ENCODE peak calls at places on chromosomes 13 and 19, in six cellular contexts. One of them, this sample, is unnamed.

GRCh38 chr19:54172413-54172763 is 572 bp downstream of the TMC4 start:
- DNase-seq in right lobe of liver: no peak
- DNase-seq in CD4-positive, CD25-positive, alpha-beta regulatory T cell: no peak
- DNase-seq in upper lobe of right lung: no peak
- DNase-seq in fibroblast of villous mesenchyme: no peak
- DNase-seq in BE2C: no peak
- DNase-seq in this sample: peak

GRCh38 chr13:85266771-85267170 is 532.4 kb downstream of the SLITRK6 start:
- DNase-seq in right lobe of liver: no peak
- DNase-seq in CD4-positive, CD25-positive, alpha-beta regulatory T cell: no peak
- DNase-seq in upper lobe of right lung: no peak
- DNase-seq in fibroblast of villous mesenchyme: no peak
- DNase-seq in BE2C: no peak
- DNase-seq in this sample: no peak

GRCh38 chr13:25177636-25178035 is 5.5 kb upstream of the AMER2 start:
- DNase-seq in right lobe of liver: no peak
- DNase-seq in CD4-positive, CD25-positive, alpha-beta regulatory T cell: no peak
- DNase-seq in upper lobe of right lung: no peak
- DNase-seq in fibroblast of villous mesenchyme: no peak
- DNase-seq in BE2C: no peak
- DNase-seq in this sample: no peak

GRCh38 chr13:112619730-112620639 is 32.0 kb upstream of the TUBGCP3 start:
- DNase-seq in right lobe of liver: no peak
- DNase-seq in CD4-positive, CD25-positive, alpha-beta regulatory T cell: no peak
- DNase-seq in upper lobe of right lung: no peak
- DNase-seq in fibroblast of villous mesenchyme: peak
- DNase-seq in BE2C: peak
- DNase-seq in this sample: no peak

GRCh38 chr13:35988648-35989081 is 142.5 kb downstream of the DCLK1 start:
- DNase-seq in right lobe of liver: no peak
- DNase-seq in CD4-positive, CD25-positive, alpha-beta regulatory T cell: no peak
- DNase-seq in upper lobe of right lung: no peak
- DNase-seq in fibroblast of villous mesenchyme: peak
- DNase-seq in BE2C: no peak
- DNase-seq in this sample: no peak

GRCh38 chr19:16921766-16922591 is 33.2 kb downstream of the F2RL3 start:
- DNase-seq in right lobe of liver: no peak
- DNase-seq in CD4-positive, CD25-positive, alpha-beta regulatory T cell: no peak
- DNase-seq in upper lobe of right lung: no peak
- DNase-seq in fibroblast of villous mesenchyme: no peak
- DNase-seq in BE2C: no peak
- DNase-seq in this sample: no peak

GRCh38 chr13:84418041-84418440 is 535.8 kb upstream of the SLITRK1 start:
- DNase-seq in right lobe of liver: no peak
- DNase-seq in CD4-positive, CD25-positive, alpha-beta regulatory T cell: no peak
- DNase-seq in upper lobe of right lung: no peak
- DNase-seq in fibroblast of villous mesenchyme: no peak
- DNase-seq in BE2C: no peak
- DNase-seq in this sample: no peak

GRCh38 chr13:40624338-40624737 is 42.1 kb downstream of the FOXO1 start:
- DNase-seq in right lobe of liver: no peak
- DNase-seq in CD4-positive, CD25-positive, alpha-beta regulatory T cell: peak
- DNase-seq in upper lobe of right lung: no peak
- DNase-seq in fibroblast of villous mesenchyme: peak
- DNase-seq in BE2C: no peak
- DNase-seq in this sample: no peak

GRCh38 chr19:51810228-51810627 is 15.3 kb downstream of the FPR3 start:
- DNase-seq in right lobe of liver: no peak
- DNase-seq in CD4-positive, CD25-positive, alpha-beta regulatory T cell: no peak
- DNase-seq in upper lobe of right lung: no peak
- DNase-seq in fibroblast of villous mesenchyme: no peak
- DNase-seq in BE2C: no peak
- DNase-seq in this sample: no peak

GRCh38 chr19:38769635-38770211 is 3.6 kb downstream of the LGALS7 start:
- DNase-seq in right lobe of liver: peak
- DNase-seq in CD4-positive, CD25-positive, alpha-beta regulatory T cell: peak
- DNase-seq in upper lobe of right lung: peak
- DNase-seq in fibroblast of villous mesenchyme: peak
- DNase-seq in BE2C: peak
- DNase-seq in this sample: peak

GRCh38 chr19:966481-967088 is 17.6 kb upstream of the WDR18 start:
- DNase-seq in right lobe of liver: no peak
- DNase-seq in CD4-positive, CD25-positive, alpha-beta regulatory T cell: no peak
- DNase-seq in upper lobe of right lung: no peak
- DNase-seq in fibroblast of villous mesenchyme: no peak
- DNase-seq in BE2C: peak
- DNase-seq in this sample: no peak

GRCh38 chr19:7196721-7197168 is 97.5 kb downstream of the INSR start:
- DNase-seq in right lobe of liver: no peak
- DNase-seq in CD4-positive, CD25-positive, alpha-beta regulatory T cell: no peak
- DNase-seq in upper lobe of right lung: peak
- DNase-seq in fibroblast of villous mesenchyme: peak
- DNase-seq in BE2C: no peak
- DNase-seq in this sample: peak

GRCh38 chr13:93244918-93245280 is 18.3 kb downstream of the GPC6 start:
- DNase-seq in right lobe of liver: no peak
- DNase-seq in CD4-positive, CD25-positive, alpha-beta regulatory T cell: no peak
- DNase-seq in upper lobe of right lung: no peak
- DNase-seq in fibroblast of villous mesenchyme: peak
- DNase-seq in BE2C: no peak
- DNase-seq in this sample: no peak

GRCh38 chr19:49790866-49791265 is 22.2 kb downstream of the FUZ start:
- DNase-seq in right lobe of liver: no peak
- DNase-seq in CD4-positive, CD25-positive, alpha-beta regulatory T cell: no peak
- DNase-seq in upper lobe of right lung: no peak
- DNase-seq in fibroblast of villous mesenchyme: peak
- DNase-seq in BE2C: no peak
- DNase-seq in this sample: no peak

GRCh38 chr19:54952591-54953344 is 5.4 kb upstream of the NLRP7 start:
- DNase-seq in right lobe of liver: no peak
- DNase-seq in CD4-positive, CD25-positive, alpha-beta regulatory T cell: no peak
- DNase-seq in upper lobe of right lung: peak
- DNase-seq in fibroblast of villous mesenchyme: peak
- DNase-seq in BE2C: no peak
- DNase-seq in this sample: no peak

GRCh38 chr13:73039201-73040108 is 19.4 kb upstream of the KLF5 start:
- DNase-seq in right lobe of liver: no peak
- DNase-seq in CD4-positive, CD25-positive, alpha-beta regulatory T cell: no peak
- DNase-seq in upper lobe of right lung: no peak
- DNase-seq in fibroblast of villous mesenchyme: peak
- DNase-seq in BE2C: no peak
- DNase-seq in this sample: no peak

GRCh38 chr19:19213822-19214558 is 2.2 kb downstream of the NCAN start:
- DNase-seq in right lobe of liver: no peak
- DNase-seq in CD4-positive, CD25-positive, alpha-beta regulatory T cell: no peak
- DNase-seq in upper lobe of right lung: no peak
- DNase-seq in fibroblast of villous mesenchyme: no peak
- DNase-seq in BE2C: no peak
- DNase-seq in this sample: no peak

GRCh38 chr19:17455711-17456123 is 5.0 kb downstream of the NXNL1 start:
- DNase-seq in right lobe of liver: no peak
- DNase-seq in CD4-positive, CD25-positive, alpha-beta regulatory T cell: no peak
- DNase-seq in upper lobe of right lung: peak
- DNase-seq in fibroblast of villous mesenchyme: no peak
- DNase-seq in BE2C: peak
- DNase-seq in this sample: no peak

GRCh38 chr19:2728783-2729387 is 7.7 kb upstream of the DIRAS1 start:
- DNase-seq in right lobe of liver: no peak
- DNase-seq in CD4-positive, CD25-positive, alpha-beta regulatory T cell: no peak
- DNase-seq in upper lobe of right lung: no peak
- DNase-seq in fibroblast of villous mesenchyme: no peak
- DNase-seq in BE2C: peak
- DNase-seq in this sample: no peak

DNA sequence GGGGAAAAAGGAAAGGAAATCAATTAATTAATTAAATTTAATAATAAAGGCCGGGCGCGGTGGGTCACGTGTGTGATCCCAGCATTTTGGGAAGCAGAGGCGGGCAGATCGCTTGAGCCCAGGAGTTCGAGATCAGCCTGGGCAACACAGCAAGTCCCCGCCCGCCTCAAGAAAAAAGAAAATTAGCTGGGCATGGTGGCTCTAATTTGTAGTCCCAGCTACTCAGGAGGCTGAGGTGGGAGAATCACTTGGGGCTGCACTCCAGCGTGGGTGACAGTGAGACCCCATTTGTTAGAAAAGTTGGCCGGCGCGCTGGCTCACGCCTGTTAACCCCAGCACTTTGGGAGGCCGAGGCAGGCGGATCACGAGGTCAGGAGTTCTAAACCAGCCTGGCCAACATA is 733 bp upstream of the CD320 start:
- DNase-seq in right lobe of liver: peak
- DNase-seq in CD4-positive, CD25-positive, alpha-beta regulatory T cell: no peak
- DNase-seq in upper lobe of right lung: no peak
- DNase-seq in fibroblast of villous mesenchyme: no peak
- DNase-seq in BE2C: peak
- DNase-seq in this sample: peak
- H3K4me3 ChIP-seq in right lobe of liver: no peak
- H3K4me3 ChIP-seq in CD4-positive, CD25-positive, alpha-beta regulatory T cell: peak
- H3K4me3 ChIP-seq in upper lobe of right lung: peak
- H3K4me3 ChIP-seq in fibroblast of villous mesenchyme: peak
- H3K4me3 ChIP-seq in BE2C: peak
- H3K4me3 ChIP-seq in this sample: peak

GRCh38 chr13:102724923-102725322 is 30.1 kb upstream of the METTL21C start:
- DNase-seq in right lobe of liver: no peak
- DNase-seq in CD4-positive, CD25-positive, alpha-beta regulatory T cell: no peak
- DNase-seq in upper lobe of right lung: no peak
- DNase-seq in fibroblast of villous mesenchyme: peak
- DNase-seq in BE2C: no peak
- DNase-seq in this sample: no peak

GRCh38 chr13:102726430-102726829 is 31.6 kb upstream of the METTL21C start:
- DNase-seq in right lobe of liver: no peak
- DNase-seq in CD4-positive, CD25-positive, alpha-beta regulatory T cell: no peak
- DNase-seq in upper lobe of right lung: no peak
- DNase-seq in fibroblast of villous mesenchyme: peak
- DNase-seq in BE2C: no peak
- DNase-seq in this sample: no peak

GRCh38 chr13:102729560-102730275 is 34.9 kb upstream of the METTL21C start:
- DNase-seq in right lobe of liver: no peak
- DNase-seq in CD4-positive, CD25-positive, alpha-beta regulatory T cell: no peak
- DNase-seq in upper lobe of right lung: no peak
- DNase-seq in fibroblast of villous mesenchyme: peak
- DNase-seq in BE2C: no peak
- DNase-seq in this sample: no peak
- H3K4me3 ChIP-seq in right lobe of liver: no peak
- H3K4me3 ChIP-seq in CD4-positive, CD25-positive, alpha-beta regulatory T cell: no peak
- H3K4me3 ChIP-seq in upper lobe of right lung: no peak
- H3K4me3 ChIP-seq in fibroblast of villous mesenchyme: no peak
- H3K4me3 ChIP-seq in BE2C: no peak
- H3K4me3 ChIP-seq in this sample: no peak

GRCh38 chr13:114127473-114128347 is 4.7 kb downstream of the RASA3 start:
- DNase-seq in right lobe of liver: no peak
- DNase-seq in CD4-positive, CD25-positive, alpha-beta regulatory T cell: no peak
- DNase-seq in upper lobe of right lung: no peak
- DNase-seq in fibroblast of villous mesenchyme: no peak
- DNase-seq in BE2C: no peak
- DNase-seq in this sample: no peak

GRCh38 chr13:114126789-114127472 is 5.5 kb downstream of the RASA3 start:
- DNase-seq in right lobe of liver: peak
- DNase-seq in CD4-positive, CD25-positive, alpha-beta regulatory T cell: no peak
- DNase-seq in upper lobe of right lung: no peak
- DNase-seq in fibroblast of villous mesenchyme: no peak
- DNase-seq in BE2C: no peak
- DNase-seq in this sample: no peak

GRCh38 chr13:114129649-114130062 is 2.8 kb downstream of the RASA3 start:
- DNase-seq in right lobe of liver: no peak
- DNase-seq in CD4-positive, CD25-positive, alpha-beta regulatory T cell: no peak
- DNase-seq in upper lobe of right lung: no peak
- DNase-seq in fibroblast of villous mesenchyme: no peak
- DNase-seq in BE2C: no peak
- DNase-seq in this sample: no peak

GRCh38 chr13:114128624-114129522 is 3.5 kb downstream of the RASA3 start:
- DNase-seq in right lobe of liver: peak
- DNase-seq in CD4-positive, CD25-positive, alpha-beta regulatory T cell: peak
- DNase-seq in upper lobe of right lung: peak
- DNase-seq in fibroblast of villous mesenchyme: peak
- DNase-seq in BE2C: no peak
- DNase-seq in this sample: peak

GRCh38 chr13:114128348-114128623 is 4.1 kb downstream of the RASA3 start:
- DNase-seq in right lobe of liver: peak
- DNase-seq in CD4-positive, CD25-positive, alpha-beta regulatory T cell: no peak
- DNase-seq in upper lobe of right lung: no peak
- DNase-seq in fibroblast of villous mesenchyme: no peak
- DNase-seq in BE2C: no peak
- DNase-seq in this sample: no peak
- H3K4me3 ChIP-seq in right lobe of liver: no peak
- H3K4me3 ChIP-seq in CD4-positive, CD25-positive, alpha-beta regulatory T cell: peak
- H3K4me3 ChIP-seq in upper lobe of right lung: peak
- H3K4me3 ChIP-seq in fibroblast of villous mesenchyme: peak
- H3K4me3 ChIP-seq in BE2C: no peak
- H3K4me3 ChIP-seq in this sample: peak

GRCh38 chr19:14368011-14368513 is 13.2 kb upstream of the ADGRE5 start:
- DNase-seq in right lobe of liver: no peak
- DNase-seq in CD4-positive, CD25-positive, alpha-beta regulatory T cell: peak
- DNase-seq in upper lobe of right lung: no peak
- DNase-seq in fibroblast of villous mesenchyme: peak
- DNase-seq in BE2C: no peak
- DNase-seq in this sample: no peak
- H3K4me3 ChIP-seq in right lobe of liver: no peak
- H3K4me3 ChIP-seq in CD4-positive, CD25-positive, alpha-beta regulatory T cell: peak
- H3K4me3 ChIP-seq in upper lobe of right lung: no peak
- H3K4me3 ChIP-seq in fibroblast of villous mesenchyme: no peak
- H3K4me3 ChIP-seq in BE2C: no peak
- H3K4me3 ChIP-seq in this sample: no peak

DNA sequence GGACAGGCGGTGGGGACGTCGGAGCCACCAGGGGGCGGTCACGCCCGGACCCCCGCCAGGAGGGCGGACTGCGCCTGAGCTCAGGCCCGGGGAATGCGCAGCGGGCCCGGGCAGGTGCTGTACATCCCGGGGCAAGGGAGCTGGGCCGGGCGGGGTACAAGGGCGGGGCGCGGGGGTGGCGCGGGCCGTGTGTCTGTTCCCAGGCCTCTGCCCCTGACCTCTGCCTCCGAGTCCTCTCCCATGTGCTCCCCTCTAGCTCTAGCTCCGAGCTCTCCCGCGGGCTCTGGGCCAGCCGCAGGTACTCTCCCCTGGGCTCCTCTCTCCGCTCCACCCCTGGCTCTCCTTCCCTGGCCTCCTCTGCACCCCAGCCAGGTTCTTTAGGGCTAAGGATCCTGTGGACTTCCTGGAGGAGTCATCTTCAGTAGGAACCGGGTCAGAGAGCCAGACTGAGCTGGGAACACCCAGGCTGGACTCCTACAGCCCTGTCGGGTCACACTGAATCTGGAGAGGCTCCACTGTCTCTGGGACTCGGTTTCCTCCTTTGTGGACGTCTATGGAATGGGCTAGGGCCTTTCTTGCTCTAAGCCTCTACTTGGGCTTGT is 2.3 kb downstream of the PPP1R13L start:
- DNase-seq in right lobe of liver: no peak
- DNase-seq in CD4-positive, CD25-positive, alpha-beta regulatory T cell: peak
- DNase-seq in upper lobe of right lung: peak
- DNase-seq in fibroblast of villous mesenchyme: peak
- DNase-seq in BE2C: peak
- DNase-seq in this sample: peak
- H3K4me3 ChIP-seq in right lobe of liver: no peak
- H3K4me3 ChIP-seq in CD4-positive, CD25-positive, alpha-beta regulatory T cell: no peak
- H3K4me3 ChIP-seq in upper lobe of right lung: peak
- H3K4me3 ChIP-seq in fibroblast of villous mesenchyme: no peak
- H3K4me3 ChIP-seq in BE2C: peak
- H3K4me3 ChIP-seq in this sample: no peak

GRCh38 chr13:34277971-34278370 is 460.0 kb downstream of the RFC3 start:
- DNase-seq in right lobe of liver: no peak
- DNase-seq in CD4-positive, CD25-positive, alpha-beta regulatory T cell: no peak
- DNase-seq in upper lobe of right lung: no peak
- DNase-seq in fibroblast of villous mesenchyme: no peak
- DNase-seq in BE2C: no peak
- DNase-seq in this sample: no peak

GRCh38 chr13:34276764-34277163 is 458.8 kb downstream of the RFC3 start:
- DNase-seq in right lobe of liver: no peak
- DNase-seq in CD4-positive, CD25-positive, alpha-beta regulatory T cell: no peak
- DNase-seq in upper lobe of right lung: no peak
- DNase-seq in fibroblast of villous mesenchyme: no peak
- DNase-seq in BE2C: no peak
- DNase-seq in this sample: no peak
- H3K4me3 ChIP-seq in right lobe of liver: no peak
- H3K4me3 ChIP-seq in CD4-positive, CD25-positive, alpha-beta regulatory T cell: no peak
- H3K4me3 ChIP-seq in upper lobe of right lung: no peak
- H3K4me3 ChIP-seq in fibroblast of villous mesenchyme: no peak
- H3K4me3 ChIP-seq in BE2C: no peak
- H3K4me3 ChIP-seq in this sample: no peak

This sample was measured in colonic mucosa.